ENCODE peak calls at places on chromosomes 11 and 22, in nine cellular contexts. D, C, E, U, V, P, Q, W and R are unnamed samples.

GRCh38 chr22:22598144-22598543 is 39.1 kb upstream of the PRAME start:
- DNase-seq in D (no peak), C (no peak), E (no peak), U (no peak), V (no peak), P (no peak), Q (no peak), W (no peak), R (no peak)

GRCh38 chr11:27423125-27423524 is 49.5 kb downstream of the LGR4 start:
- DNase-seq in D (peak), C (no peak), E (peak), U (no peak), V (no peak), P (no peak), Q (no peak), W (peak), R (no peak)

GRCh38 chr11:34953955-34954354 is 37.5 kb downstream of the PDHX start:
- DNase-seq in D (no peak), C (no peak), E (no peak), U (no peak), V (no peak), P (no peak), Q (no peak), W (no peak), R (no peak)

GRCh38 chr11:83195176-83195531 is 1.6 kb downstream of the ANKRD42 start:
- DNase-seq in D (no peak), C (no peak), E (no peak), U (no peak), V (no peak), P (no peak), Q (no peak), W (no peak), R (no peak)

GRCh38 chr11:11215944-11216343 is 137.1 kb downstream of the CSNK2A3 start:
- DNase-seq in D (no peak), C (no peak), E (no peak), U (no peak), V (no peak), P (no peak), Q (no peak), W (no peak), R (no peak)

GRCh38 chr22:19149047-19149883 is 827 bp downstream of the GSC2 start:
- DNase-seq in D (no peak), C (no peak), E (no peak), U (no peak), V (peak), P (peak), Q (no peak), W (no peak), R (peak)

GRCh38 chr11:2100361-2101170 is 38.6 kb downstream of the IGF2 start:
- DNase-seq in D (no peak), C (peak), E (no peak), U (peak), V (no peak), P (peak), Q (no peak), W (no peak), R (no peak)

GRCh38 chr11:7977251-7977917 is 9.8 kb upstream of the EIF3F start:
- DNase-seq in D (peak), C (no peak), E (peak), U (no peak), V (no peak), P (no peak), Q (no peak), W (peak), R (no peak)

GRCh38 chr11:3093281-3094191 is 36.3 kb upstream of the CARS1 start:
- DNase-seq in D (no peak), C (no peak), E (no peak), U (no peak), V (no peak), P (no peak), Q (no peak), W (no peak), R (no peak)

GRCh38 chr22:17104336-17104935 is 16.7 kb downstream of the TMEM121B start:
- DNase-seq in D (no peak), C (no peak), E (no peak), U (no peak), V (no peak), P (no peak), Q (no peak), W (no peak), R (no peak)

GRCh38 chr11:61160487-61161189 is 588 bp downstream of the VPS37C start:
- DNase-seq in D (no peak), C (no peak), E (no peak), U (no peak), V (no peak), P (no peak), Q (no peak), W (no peak), R (no peak)

GRCh38 chr11:39374963-39375698 is 2084.3 kb downstream of the LRRC4C start:
- DNase-seq in D (peak), C (no peak), E (no peak), U (peak), V (peak), P (no peak), Q (no peak), W (peak), R (no peak)

GRCh38 chr22:39524753-39525657 is 4.6 kb downstream of the ATF4 start:
- DNase-seq in D (no peak), C (no peak), E (no peak), U (no peak), V (no peak), P (no peak), Q (no peak), W (no peak), R (no peak)

GRCh38 chr11:129313588-129314288 is 61.9 kb upstream of the BARX2 start:
- DNase-seq in D (peak), C (no peak), E (no peak), U (no peak), V (no peak), P (no peak), Q (no peak), W (no peak), R (no peak)

GRCh38 chr11:131811380-131811779 is 441.0 kb downstream of the NTM start:
- DNase-seq in D (peak), C (no peak), E (no peak), U (no peak), V (no peak), P (no peak), Q (no peak), W (no peak), R (no peak)

GRCh38 chr11:4882543-4882942 is 843 bp downstream of the OR51T1 start:
- DNase-seq in D (no peak), C (no peak), E (no peak), U (no peak), V (no peak), P (no peak), Q (no peak), W (no peak), R (no peak)